ENCODE peak calls at places on chromosome 1, in nine cellular contexts. J is breast epithelium, I is upper lobe of right lung, L is adrenal gland, F is PC-3, A is PC-9, Z is colonic mucosa, T is SJCRH30, H is psoas muscle. O is an unnamed sample. For H3K27me3, the result is how much of the 10 kb centered on the place peaks cover.

GRCh38 chr1:17700363-17700762 is 54.8 kb upstream of the ACTL8 start:
- DNase-seq in J (no peak), T (no peak), Z (no peak), L (no peak), F (no peak), A (no peak), H (no peak), I (no peak), O (no peak)

GRCh38 chr1:101002551-101002950 is 23.0 kb downstream of the DPH5 start:
- DNase-seq in J (no peak), T (peak), A (peak), I (no peak), F (peak), H (no peak), L (peak), Z (no peak), O (no peak)

GRCh38 chr1:235018720-235019444 is 109.8 kb downstream of the TOMM20 start:
- DNase-seq in Z (no peak), T (no peak), H (no peak), I (no peak), L (no peak), F (no peak), A (no peak), J (no peak), O (no peak)

GRCh38 chr1:149917590-149918144 is at the start of gene SV2A:
- DNase-seq in I (no peak), Z (no peak), A (no peak), T (peak), L (peak), J (no peak), F (no peak), H (no peak), O (peak)

GRCh38 chr1:91092503-91092902 is 70.7 kb upstream of the ZNF644 start:
- DNase-seq in Z (no peak), T (peak), A (no peak), I (no peak), J (no peak), F (peak), H (no peak), L (no peak), O (no peak)

GRCh38 chr1:230758705-230759354 is 11.6 kb downstream of the CAPN9 start:
- DNase-seq in T (peak), H (no peak), I (no peak), L (no peak), A (no peak), Z (no peak), F (no peak), J (no peak), O (no peak)

GRCh38 chr1:24935615-24936484 is 5.8 kb upstream of the RUNX3 start:
- DNase-seq in F (no peak), T (no peak), Z (no peak), J (no peak), L (no peak), I (no peak), H (peak), A (no peak), O (no peak)

GRCh38 chr1:212958175-212958574 is 7.8 kb downstream of the VASH2 start:
- DNase-seq in J (no peak), A (no peak), F (no peak), T (peak), L (no peak), I (no peak), H (no peak), Z (no peak), O (no peak)

GRCh38 chr1:214548988-214549387 is 2.4 kb downstream of the PTPN14 start:
- DNase-seq in F (peak), I (no peak), H (peak), Z (no peak), T (peak), L (peak), J (no peak), A (peak), O (no peak)

GRCh38 chr1:183590225-183591191 is at the start of gene NCF2:
- DNase-seq in T (no peak), J (no peak), A (peak), H (no peak), Z (no peak), F (no peak), L (peak), I (no peak), O (no peak)

GRCh38 chr1:211831558-211832323 is 1.2 kb upstream of the LPGAT1 start:
- DNase-seq in A (no peak), H (no peak), F (no peak), Z (no peak), I (no peak), L (no peak), J (no peak), T (no peak), O (no peak)

GRCh38 chr1:18940303-18941020 is 16.0 kb downstream of the IFFO2 start:
- DNase-seq in J (no peak), I (no peak), T (no peak), A (no peak), H (no peak), Z (no peak), L (peak), F (no peak), O (no peak)

GRCh38 chr1:11272842-11273594 is at the start of gene UBIAD1:
- DNase-seq in H (peak), I (peak), F (peak), J (peak), A (peak), L (peak), T (peak), Z (peak), O (peak)

GRCh38 chr1:58903450-58904298 is 119.8 kb upstream of the JUN start:
- DNase-seq in H (peak), F (peak), A (peak), I (peak), T (peak), Z (peak), J (peak), L (peak), O (peak)

GRCh38 chr1:941588-942383 is 17.3 kb downstream of the NOC2L start:
- DNase-seq in L (peak), A (no peak), F (peak), I (peak), Z (peak), T (peak), J (peak), H (no peak), O (peak)

GRCh38 chr1:8021676-8022266 is 4.3 kb downstream of the ERRFI1 start:
- DNase-seq in I (no peak), T (no peak), F (no peak), Z (no peak), J (no peak), H (no peak), L (no peak), A (no peak), O (no peak)

GRCh38 chr1:180502361-180503273 is at the start of gene ACBD6:
- DNase-seq in Z (peak), I (peak), F (peak), L (peak), J (peak), T (peak), A (peak), H (peak), O (peak)

GRCh38 chr1:155124503-155125463 is 2.9 kb upstream of the EFNA1 start:
- DNase-seq in I (peak), F (peak), L (no peak), T (peak), J (no peak), H (no peak), Z (peak), A (peak), O (peak)
- H3K27me3 ChIP-seq in I (under half), F (under half), L (under half), T (under half), J (under half), H (under half), Z (under half), A (under half), O (under half)

GRCh38 chr1:6456800-6457466 is 9.0 kb downstream of the TNFRSF25 start:
- DNase-seq in Z (no peak), J (no peak), L (no peak), H (no peak), F (no peak), I (no peak), A (no peak), T (no peak), O (no peak)
- H3K27me3 ChIP-seq in Z (under half), J (under half), L (under half), H (under half), F (under half), I (under half), A (under half), T (under half), O (under half)

GRCh38 chr1:98055457-98055856 is 134.6 kb upstream of the DPYD start:
- DNase-seq in F (no peak), J (no peak), H (no peak), A (no peak), T (no peak), I (no peak), L (no peak), Z (no peak), O (no peak)
- H3K27me3 ChIP-seq in F (under half), J (under half), H (under half), A (under half), T (under half), I (under half), L (under half), Z (under half), O (under half)

DNA sequence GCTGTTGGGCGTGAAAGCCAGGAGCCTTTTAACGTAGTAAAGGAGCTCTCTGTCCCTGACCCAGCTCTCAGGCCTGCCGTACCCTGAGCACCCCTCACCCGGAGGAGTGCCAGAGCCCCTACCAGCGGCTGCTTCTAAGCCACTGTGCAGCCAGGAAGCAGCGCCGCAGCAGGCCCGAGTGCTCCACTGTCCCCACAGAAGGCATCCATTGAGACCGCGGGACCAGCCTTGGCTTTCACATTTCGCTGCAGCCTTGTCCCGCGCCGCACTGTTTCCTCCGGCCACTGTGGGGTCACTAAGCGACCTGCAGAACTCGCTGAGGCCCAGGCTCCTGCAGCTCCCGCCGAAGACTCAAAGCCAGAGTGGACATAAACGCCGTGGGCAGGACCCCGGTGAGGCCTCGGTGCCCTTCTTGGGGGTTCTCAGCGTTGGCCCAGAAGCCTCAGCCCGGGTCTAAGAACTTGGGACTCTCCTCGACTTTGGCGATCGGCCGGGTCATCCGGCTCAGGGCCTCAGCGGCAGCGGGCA is 3.0 kb downstream of the ALX3 start:
- DNase-seq in F (no peak), H (peak), J (no peak), A (no peak), T (no peak), L (no peak), I (peak), Z (no peak), O (no peak)
- H3K27me3 ChIP-seq in F (under half), H (under half), J (half or more), A (under half), T (under half), L (under half), I (half or more), Z (half or more), O (under half)